ENCODE peak calls at places on chromosomes 12 and 14, in eight cellular contexts. D, A, F, G, T, J, Y and H are unnamed samples.

GRCh38 chr14:102663031-102663430 is 70.6 kb downstream of the RCOR1 start:
- DNase-seq in D (no peak), Y (no peak), J (no peak), G (no peak), F (no peak), A (no peak), T (peak; percentile 46), H (no peak)

GRCh38 chr14:96255501-96256366 is at the start of gene BDKRB1:
- DNase-seq in D (peak; percentile 96), G (no peak), A (no peak), J (no peak), Y (no peak), F (no peak), T (no peak), H (no peak)

GRCh38 chr14:76695263-76695920 is 65.9 kb upstream of the VASH1 start:
- DNase-seq in T (no peak), G (no peak), F (no peak), A (no peak), D (no peak), J (no peak), Y (no peak), H (no peak)

GRCh38 chr12:6263931-6264330 is 46.6 kb upstream of the PLEKHG6 start:
- DNase-seq in G (peak; percentile 68), Y (peak; percentile 73), T (no peak), A (peak; percentile 79), J (no peak), D (peak; percentile 52), F (no peak), H (no peak)

GRCh38 chr14:68644101-68644500 is 148.8 kb downstream of the ZFP36L1 start:
- DNase-seq in F (no peak), A (no peak), Y (no peak), D (no peak), J (no peak), G (no peak), T (no peak), H (no peak)

GRCh38 chr14:36065831-36066230 is 110.7 kb downstream of the PTCSC3 start:
- DNase-seq in G (no peak), A (no peak), J (no peak), T (no peak), Y (no peak), F (no peak), D (no peak), H (no peak)

GRCh38 chr12:57171668-57172067 is 24.2 kb upstream of the LRP1-AS start:
- DNase-seq in T (no peak), J (no peak), Y (no peak), D (peak; percentile 84), G (no peak), A (no peak), F (no peak), H (no peak)

GRCh38 chr14:75340921-75341320 is 62.3 kb downstream of the FOS start:
- DNase-seq in J (no peak), G (no peak), D (no peak), A (no peak), F (no peak), Y (no peak), T (no peak), H (no peak)

GRCh38 chr12:109461846-109462766 is 15.0 kb downstream of the KCTD10 start:
- DNase-seq in Y (peak; percentile 34), A (peak; percentile 43), G (peak; percentile 78), J (no peak), T (no peak), F (no peak), D (peak; percentile 95), H (peak; percentile 65)

GRCh38 chr14:75132374-75133086 is 5.7 kb upstream of the NEK9 start:
- DNase-seq in J (peak; percentile 66), Y (peak; percentile 23), D (peak; percentile 74), F (peak; percentile 65), G (peak; percentile 50), T (no peak), A (peak; percentile 69), H (peak; percentile 38)

GRCh38 chr14:32703246-32703645 is 235.4 kb upstream of the NPAS3 start:
- DNase-seq in Y (no peak), G (no peak), F (no peak), J (no peak), A (no peak), T (no peak), D (no peak), H (no peak)

GRCh38 chr12:3542911-3543310 is 51.9 kb downstream of the PRMT8 start:
- DNase-seq in Y (no peak), T (no peak), G (no peak), A (peak; percentile 43), F (no peak), J (no peak), D (peak; percentile 40), H (no peak)

GRCh38 chr12:3544296-3544965 is 53.4 kb downstream of the PRMT8 start:
- DNase-seq in T (no peak), D (no peak), Y (no peak), J (no peak), G (no peak), F (no peak), A (peak; percentile 53), H (no peak)

GRCh38 chr12:3545121-3545796 is 54.3 kb downstream of the PRMT8 start:
- DNase-seq in A (no peak), T (no peak), G (no peak), F (no peak), Y (no peak), D (no peak), J (no peak), H (no peak)

GRCh38 chr12:3542156-3542555 is 51.2 kb downstream of the PRMT8 start:
- DNase-seq in J (no peak), G (no peak), Y (no peak), F (no peak), D (no peak), T (no peak), A (no peak), H (no peak)

GRCh38 chr12:3543826-3544225 is 52.8 kb downstream of the PRMT8 start:
- DNase-seq in J (no peak), F (no peak), D (no peak), Y (no peak), G (no peak), T (no peak), A (no peak), H (no peak)
- TF ChIP-seq RAD21 in J (no peak), F (no peak), D (no peak), Y (no peak), G (no peak), T (no peak), A (no peak), H (no peak)

GRCh38 chr14:104562606-104563005 is 17.0 kb upstream of the C14orf180 start:
- DNase-seq in D (no peak), G (no peak), T (no peak), Y (no peak), F (no peak), A (no peak), J (no peak), H (no peak)

GRCh38 chr14:104564744-104565679 is 14.6 kb upstream of the C14orf180 start:
- DNase-seq in J (no peak), G (no peak), Y (peak; percentile 35), A (no peak), T (no peak), F (no peak), D (no peak), H (no peak)

GRCh38 chr14:104561661-104562495 is 17.7 kb upstream of the C14orf180 start:
- DNase-seq in F (no peak), J (no peak), A (no peak), Y (no peak), G (no peak), T (no peak), D (no peak), H (no peak)

GRCh38 chr14:104563191-104563741 is 16.3 kb upstream of the C14orf180 start:
- DNase-seq in Y (no peak), F (no peak), D (no peak), A (no peak), J (no peak), T (no peak), G (peak; percentile 83), H (no peak)

DNA sequence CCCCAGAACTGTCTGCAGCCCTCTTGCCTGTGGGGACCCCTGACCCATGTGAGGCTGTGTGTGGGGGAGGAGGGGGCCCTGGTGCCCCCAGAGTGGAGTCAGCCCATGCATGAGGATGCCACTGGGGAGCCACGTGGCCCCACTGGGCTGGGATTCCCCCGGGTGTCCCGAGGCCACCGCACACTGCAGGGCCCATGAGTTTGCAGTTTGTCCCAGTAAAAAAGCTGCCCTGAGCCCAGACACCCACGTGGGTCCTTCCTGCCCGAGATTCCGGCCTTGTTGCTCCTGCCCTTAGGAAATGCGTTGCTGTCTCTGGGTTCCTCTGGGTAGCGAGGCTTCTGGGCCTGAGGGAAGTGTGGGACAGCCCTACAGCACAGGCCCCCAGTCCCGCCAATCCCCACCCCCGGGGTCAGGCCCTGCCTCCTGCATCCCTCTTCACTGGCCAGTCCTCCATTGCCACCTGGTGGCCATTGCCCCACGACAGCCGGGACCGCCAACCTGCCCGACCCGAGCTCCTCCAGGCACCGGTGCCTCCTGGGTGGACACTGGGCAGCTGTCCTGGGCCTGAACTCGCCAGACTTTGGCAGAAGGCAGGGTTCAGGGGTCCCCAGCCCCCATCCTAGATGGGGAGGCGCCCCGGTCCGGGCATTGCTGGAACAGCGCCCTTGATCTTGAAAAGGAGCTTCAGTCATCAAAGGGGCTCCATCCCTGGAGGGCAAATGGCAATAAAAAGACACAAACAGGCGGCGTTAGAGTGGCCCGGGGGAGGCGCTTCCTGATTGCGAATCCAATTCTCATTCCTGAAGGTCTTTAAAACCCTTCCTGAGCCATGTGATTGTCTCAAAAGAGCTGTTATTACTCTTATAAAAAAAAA is 15.6 kb upstream of the C14orf180 start:
- DNase-seq in T (peak; percentile 66), F (peak; percentile 51), G (peak; percentile 98), J (no peak), Y (peak; percentile 78), D (peak; percentile 34), A (peak; percentile 18), H (peak; percentile 95)
- TF ChIP-seq RAD21 in T (peak; percentile 97), F (peak; percentile 98), G (peak; percentile 94), J (peak; percentile 75), Y (peak; percentile 66), D (peak; percentile 72), A (peak; percentile 81), H (peak; percentile 95)

DNA sequence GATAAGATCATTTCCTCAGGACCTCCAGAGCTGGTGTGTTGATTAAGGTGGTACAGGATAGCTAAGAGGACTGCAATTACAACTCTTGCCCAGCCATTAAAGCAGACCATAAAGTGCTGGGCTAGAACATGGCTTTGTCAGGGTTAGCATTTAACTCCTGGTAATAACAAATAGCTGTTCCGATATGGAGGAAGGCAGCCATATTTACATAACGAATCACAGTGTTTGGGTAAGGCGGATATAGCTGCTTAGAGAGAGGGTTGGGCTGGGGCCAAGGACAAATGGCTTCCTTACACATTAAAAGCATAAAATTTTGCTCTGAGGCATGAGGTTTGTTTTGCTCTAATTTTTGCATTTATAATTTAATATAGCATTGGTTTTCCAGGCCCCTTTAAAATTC is 297.7 kb upstream of the DDHD1 start:
- DNase-seq in Y (no peak), T (no peak), J (no peak), A (peak; percentile 78), G (no peak), D (no peak), F (no peak), H (peak; percentile 43)
- TF ChIP-seq RAD21 in Y (no peak), T (no peak), J (no peak), A (no peak), G (no peak), D (no peak), F (no peak), H (no peak)

DNA sequence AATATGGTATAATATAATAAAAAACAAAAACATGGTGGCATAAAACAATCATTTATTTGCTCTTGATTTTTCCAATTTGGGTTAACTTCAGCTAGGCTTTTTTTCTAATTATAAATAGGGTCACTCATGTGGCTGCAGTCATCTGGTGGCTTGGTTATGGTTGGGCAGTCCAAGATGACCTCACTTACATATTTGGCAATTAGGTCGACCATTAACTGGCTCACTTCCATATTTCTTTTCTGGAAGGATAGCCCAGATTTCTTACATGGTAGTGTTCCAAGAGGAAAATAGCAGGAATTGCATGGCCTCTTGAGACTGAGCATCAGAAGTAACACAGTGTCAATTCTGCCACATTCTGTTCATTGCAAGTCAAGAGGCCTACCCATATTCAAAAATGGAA is 153.4 kb downstream of the FUT8 start:
- DNase-seq in Y (no peak), A (no peak), D (no peak), G (no peak), T (no peak), J (peak; percentile 4), F (no peak), H (no peak)
- TF ChIP-seq RAD21 in Y (no peak), A (no peak), D (no peak), G (no peak), T (no peak), J (no peak), F (no peak), H (no peak)